ENCODE peak calls at places on chromosomes 1 and 21, in five cellular contexts. I is stimulated activated CD4-positive, alpha-beta T cell treated with anti-CD3 and anti-CD28 coated beads, TNF-alpha, amount 100 ng/mL, for 48 hours; W is A172; G is activated T-cell treated with anti-CD3 and anti-CD28 coated beads for 1 hour; O is naive thymus-derived CD8-positive, alpha-beta T cell. X is an unnamed sample.

GRCh38 chr21:33817663-33818433 is 97.8 kb downstream of the ATP5PO start:
- DNase-seq in I (no peak), W (no peak), G (no peak), O (no peak), X (no peak)

GRCh38 chr1:65471901-65472332 is 51.4 kb downstream of the LEPR start:
- DNase-seq in I (no peak), W (no peak), G (no peak), O (no peak), X (no peak)

GRCh38 chr1:30882678-30883388 is 25.7 kb downstream of the SDC3 start:
- DNase-seq in I (no peak), W (no peak), G (no peak), O (no peak), X (no peak)

GRCh38 chr1:43293171-43293570 is 7.6 kb upstream of the TIE1 start:
- DNase-seq in I (no peak), W (no peak), G (no peak), O (no peak), X (no peak)

GRCh38 chr1:90494748-90495282 is 222.3 kb downstream of the BARHL2 start:
- DNase-seq in I (no peak), W (no peak), G (no peak), O (no peak), X (no peak)

GRCh38 chr1:86155807-86156561 is 588 bp downstream of the COL24A1 start:
- DNase-seq in I (no peak), W (no peak), G (no peak), O (no peak), X (no peak)

GRCh38 chr1:31596737-31597097 is 20.4 kb downstream of the TINAGL1 start:
- DNase-seq in I (no peak), W (no peak), G (no peak), O (no peak), X (no peak)

GRCh38 chr1:41152622-41153044 is 89.5 kb downstream of the SCMH1 start:
- DNase-seq in I (no peak), W (peak; percentile 78), G (no peak), O (no peak), X (no peak)

GRCh38 chr1:59481915-59482505 is 185.1 kb downstream of the FGGY start:
- DNase-seq in I (no peak), W (no peak), G (no peak), O (no peak), X (no peak)

GRCh38 chr1:38819516-38819915 is 40.1 kb downstream of the RRAGC start:
- DNase-seq in I (no peak), W (no peak), G (no peak), O (no peak), X (no peak)

GRCh38 chr1:56589369-56589768 is 10.0 kb upstream of the PLPP3 start:
- DNase-seq in I (no peak), W (no peak), G (no peak), O (no peak), X (no peak)

GRCh38 chr1:62176597-62177312 is 17.9 kb upstream of the L1TD1 start:
- DNase-seq in I (no peak), W (no peak), G (no peak), O (no peak), X (no peak)

GRCh38 chr1:204879351-204879750 is 8.7 kb downstream of the NFASC start:
- DNase-seq in I (no peak), W (no peak), G (no peak), O (no peak), X (no peak)

GRCh38 chr1:68232354-68233148 is at the start of gene WLS:
- DNase-seq in I (no peak), W (peak; percentile 79), G (no peak), O (no peak), X (no peak)

GRCh38 chr1:156676820-156677615 is at the start of gene NES:
- DNase-seq in I (no peak), W (peak; percentile 83), G (no peak), O (no peak), X (no peak)

GRCh38 chr1:203267347-203267846 is 37.9 kb upstream of the BTG2 start:
- DNase-seq in I (peak; percentile 77), W (peak; percentile 91), G (peak; percentile 69), O (peak; percentile 88), X (peak; percentile 92)

GRCh38 chr1:156138366-156138969 is 14.9 kb upstream of the SEMA4A start:
- DNase-seq in I (no peak), W (no peak), G (no peak), O (no peak), X (no peak)

GRCh38 chr1:27504588-27505419 is 14.8 kb upstream of the WASF2 start:
- DNase-seq in I (no peak), W (no peak), G (no peak), O (no peak), X (no peak)

GRCh38 chr1:21814241-21814918 is 2.3 kb downstream of the LDLRAD2 start:
- DNase-seq in I (peak; percentile 23), W (no peak), G (peak; percentile 8), O (peak; percentile 43), X (no peak)

GRCh38 chr1:57082711-57083439 is 117.1 kb upstream of the C8B start:
- DNase-seq in I (no peak), W (no peak), G (no peak), O (no peak), X (no peak)

GRCh38 chr21:41634858-41635257 is 126.9 kb upstream of the TMPRSS2 start:
- DNase-seq in I (no peak), W (no peak), G (no peak), O (no peak), X (no peak)

GRCh38 chr1:235545294-235545930 is 41.2 kb upstream of the B3GALNT2 start:
- DNase-seq in I (no peak), W (no peak), G (no peak), O (no peak), X (no peak)

GRCh38 chr1:218371927-218372672 is 27.0 kb downstream of the TGFB2 start:
- DNase-seq in I (no peak), W (no peak), G (no peak), O (no peak), X (no peak)

GRCh38 chr1:159779403-159779851 is 1.3 kb upstream of the DUSP23 start:
- DNase-seq in I (no peak), W (peak; percentile 66), G (no peak), O (no peak), X (no peak)

GRCh38 chr1:119275145-119275929 is 93.2 kb upstream of the HAO2 start:
- DNase-seq in I (peak; percentile 37), W (peak; percentile 71), G (no peak), O (peak; percentile 32), X (peak; percentile 10)

GRCh38 chr1:55214903-55215193 is 316 bp downstream of the USP24 start:
- DNase-seq in I (no peak), W (no peak), G (no peak), O (no peak), X (peak; percentile 73)

GRCh38 chr1:241641748-241642592 is 1.8 kb upstream of the CHML start:
- DNase-seq in I (no peak), W (peak; percentile 91), G (no peak), O (no peak), X (no peak)

GRCh38 chr1:32817815-32818786 is 648 bp downstream of the S100PBP start:
- DNase-seq in I (no peak), W (peak; percentile 37), G (peak; percentile 11), O (peak; percentile 34), X (no peak)

GRCh38 chr1:113540328-113540727 is 150.0 kb downstream of the MAGI3 start:
- DNase-seq in I (no peak), W (no peak), G (no peak), O (no peak), X (no peak)

GRCh38 chr1:1610796-1611597 is 4.3 kb upstream of the MIB2 start:
- DNase-seq in I (no peak), W (no peak), G (no peak), O (no peak), X (no peak)

GRCh38 chr1:25890249-25891034 is 14.9 kb upstream of the PAQR7 start:
- DNase-seq in I (no peak), W (peak; percentile 69), G (no peak), O (no peak), X (no peak)

GRCh38 chr1:203419558-203419957 is 56.0 kb upstream of the PRELP start:
- DNase-seq in I (no peak), W (no peak), G (no peak), O (no peak), X (no peak)

GRCh38 chr1:201295861-201296260 is 12.6 kb downstream of the PKP1 start:
- DNase-seq in I (no peak), W (peak; percentile 83), G (no peak), O (no peak), X (no peak)

GRCh38 chr1:77536813-77537212 is 145.6 kb downstream of the ZZZ3 start:
- DNase-seq in I (no peak), W (peak; percentile 94), G (no peak), O (no peak), X (no peak)

GRCh38 chr1:211135342-211135950 is 1.5 kb upstream of the KCNH1 start:
- DNase-seq in I (no peak), W (peak; percentile 85), G (no peak), O (peak; percentile 27), X (no peak)

GRCh38 chr1:109151146-109151545 is 37.2 kb downstream of the ELAPOR1 start:
- DNase-seq in I (no peak), W (peak; percentile 53), G (no peak), O (no peak), X (no peak)

GRCh38 chr21:18369115-18369514 is 34.5 kb downstream of the TMPRSS15 start:
- DNase-seq in I (no peak), W (peak; percentile 4), G (no peak), O (no peak), X (no peak)

GRCh38 chr1:1377540-1378205 is 2.7 kb upstream of the AURKAIP1 start:
- DNase-seq in I (no peak), W (no peak), G (no peak), O (no peak), X (no peak)